ENCODE peak calls at places on chromosome 7, in six cellular contexts. P is T-helper 2 cell; G is A673; O is CD4-positive, alpha-beta memory T cell; F is fibroblast of the aortic adventitia; X is LoVo. Y is an unnamed sample.

GRCh38 chr7:3482147-3482921 is 181.3 kb downstream of the SDK1 start:
- DNase-seq in P (no peak), G (peak; percentile 71), O (no peak), F (peak; percentile 9), X (peak; percentile 37), Y (peak; percentile 59)

GRCh38 chr7:3573151-3573550 is 272.1 kb downstream of the SDK1 start:
- DNase-seq in P (no peak), G (no peak), O (no peak), F (no peak), X (no peak), Y (no peak)

GRCh38 chr7:97179454-97180104 is 62.1 kb downstream of the SDHAF3 start:
- DNase-seq in P (peak; percentile 10), G (peak; percentile 78), O (peak; percentile 49), F (peak; percentile 79), X (peak; percentile 58), Y (peak; percentile 37)

GRCh38 chr7:80385512-80385911 is 126.4 kb downstream of the GNAT3 start:
- DNase-seq in P (no peak), G (no peak), O (no peak), F (no peak), X (no peak), Y (peak; percentile 22)

GRCh38 chr7:2040893-2041270 is 191.9 kb downstream of the MAD1L1 start:
- DNase-seq in P (no peak), G (peak; percentile 91), O (no peak), F (no peak), X (no peak), Y (no peak)

GRCh38 chr7:151871189-151871735 is 5.7 kb downstream of the PRKAG2 start:
- DNase-seq in P (no peak), G (no peak), O (no peak), F (no peak), X (no peak), Y (no peak)

GRCh38 chr7:121273467-121274167 is 55.2 kb upstream of the WNT16 start:
- DNase-seq in P (no peak), G (no peak), O (no peak), F (peak; percentile 27), X (no peak), Y (no peak)

GRCh38 chr7:16984346-16984745 is 102.6 kb upstream of the AGR3 start:
- DNase-seq in P (no peak), G (peak; percentile 26), O (no peak), F (no peak), X (no peak), Y (no peak)

GRCh38 chr7:44104880-44105771 is 981 bp downstream of the AEBP1 start:
- DNase-seq in P (no peak), G (no peak), O (no peak), F (peak; percentile 76), X (no peak), Y (peak; percentile 34)

GRCh38 chr7:158824028-158824427 is 5.3 kb downstream of the ESYT2 start:
- DNase-seq in P (peak; percentile 39), G (no peak), O (peak; percentile 84), F (no peak), X (no peak), Y (peak; percentile 55)

GRCh38 chr7:68619476-68619875 is 978.8 kb upstream of the AUTS2 start:
- DNase-seq in P (no peak), G (peak; percentile 88), O (no peak), F (no peak), X (no peak), Y (no peak)

GRCh38 chr7:28955723-28956607 is 2.2 kb downstream of the TRIL start:
- DNase-seq in P (no peak), G (peak; percentile 78), O (no peak), F (peak; percentile 22), X (peak; percentile 63), Y (no peak)

GRCh38 chr7:130838738-130839137 is 104.7 kb upstream of the KLF14 start:
- DNase-seq in P (no peak), G (no peak), O (no peak), F (peak; percentile 89), X (peak; percentile 77), Y (peak; percentile 48)

GRCh38 chr7:378551-379455 is 88.8 kb downstream of the FOXL3 start:
- DNase-seq in P (no peak), G (no peak), O (no peak), F (no peak), X (no peak), Y (no peak)

GRCh38 chr7:45197461-45197860 is 39.9 kb downstream of the RAMP3 start:
- DNase-seq in P (no peak), G (no peak), O (no peak), F (no peak), X (no peak), Y (no peak)

GRCh38 chr7:92695308-92696261 is 105.4 kb upstream of the FAM133B start:
- DNase-seq in P (no peak), G (peak; percentile 93), O (no peak), F (peak; percentile 93), X (peak; percentile 94), Y (peak; percentile 62)

GRCh38 chr7:116593359-116594075 is 68.7 kb downstream of the CAV1 start:
- DNase-seq in P (no peak), G (no peak), O (no peak), F (no peak), X (peak; percentile 21), Y (no peak)

GRCh38 chr7:142319970-142320369 is 62.1 kb upstream of the PRSS58 start:
- DNase-seq in P (peak; percentile 34), G (no peak), O (peak; percentile 47), F (no peak), X (no peak), Y (no peak)

GRCh38 chr7:27606270-27607209 is 56.1 kb downstream of the HIBADH start:
- DNase-seq in P (no peak), G (no peak), O (no peak), F (peak; percentile 58), X (peak; percentile 89), Y (peak; percentile 43)

GRCh38 chr7:81684513-81685262 is 85.2 kb downstream of the HGF start:
- DNase-seq in P (no peak), G (peak; percentile 99), O (no peak), F (peak; percentile 100), X (peak; percentile 90), Y (peak; percentile 100)

GRCh38 chr7:33861947-33862346 is 43.4 kb upstream of the BMPER start:
- DNase-seq in P (no peak), G (no peak), O (no peak), F (no peak), X (no peak), Y (no peak)

GRCh38 chr7:7803597-7804229 is 85.3 kb upstream of the RPA3 start:
- DNase-seq in P (no peak), G (peak; percentile 49), O (no peak), F (no peak), X (no peak), Y (no peak)

GRCh38 chr7:82839555-82839954 is 323.1 kb downstream of the PCLO start:
- DNase-seq in P (no peak), G (peak; percentile 33), O (no peak), F (no peak), X (no peak), Y (no peak)

GRCh38 chr7:117667456-117667855 is 187.6 kb downstream of the CFTR start:
- DNase-seq in P (no peak), G (no peak), O (no peak), F (peak; percentile 6), X (no peak), Y (peak; percentile 20)

GRCh38 chr7:86958380-86958779 is 101.1 kb downstream of the ELAPOR2 start:
- DNase-seq in P (no peak), G (no peak), O (no peak), F (no peak), X (no peak), Y (no peak)

GRCh38 chr7:100589341-100589935 is 3.3 kb downstream of the FBXO24 start:
- DNase-seq in P (no peak), G (no peak), O (no peak), F (no peak), X (no peak), Y (no peak)

GRCh38 chr7:141585592-141586510 is 34.6 kb downstream of the AGK start:
- DNase-seq in P (no peak), G (peak; percentile 8), O (no peak), F (peak; percentile 77), X (peak; percentile 1), Y (peak; percentile 94)

GRCh38 chr7:148515728-148516715 is 74.5 kb upstream of the C7orf33 start:
- DNase-seq in P (no peak), G (no peak), O (no peak), F (no peak), X (no peak), Y (peak; percentile 28)

GRCh38 chr7:926061-927030 is 28.1 kb downstream of the ADAP1 start:
- DNase-seq in P (no peak), G (no peak), O (no peak), F (no peak), X (peak; percentile 60), Y (no peak)

GRCh38 chr7:11716185-11716584 is 115.8 kb downstream of the THSD7A start:
- DNase-seq in P (no peak), G (peak; percentile 14), O (no peak), F (peak; percentile 73), X (peak; percentile 62), Y (peak; percentile 36)

GRCh38 chr7:76037310-76037709 is 10.5 kb downstream of the STYXL1 start:
- DNase-seq in P (no peak), G (no peak), O (no peak), F (peak; percentile 39), X (no peak), Y (peak; percentile 76)

GRCh38 chr7:90723866-90724265 is 127.7 kb downstream of the CDK14 start:
- DNase-seq in P (no peak), G (no peak), O (no peak), F (no peak), X (no peak), Y (no peak)

GRCh38 chr7:142231716-142232115 is 26.1 kb downstream of the PRSS58 start:
- DNase-seq in P (no peak), G (peak; percentile 12), O (no peak), F (no peak), X (peak; percentile 9), Y (no peak)

GRCh38 chr7:111113263-111114017 is 22.5 kb downstream of the LRRN3 start:
- DNase-seq in P (no peak), G (peak; percentile 30), O (no peak), F (peak; percentile 79), X (no peak), Y (no peak)

GRCh38 chr7:112981966-112982365 is 104.7 kb downstream of the GPR85 start:
- DNase-seq in P (no peak), G (no peak), O (no peak), F (peak; percentile 38), X (no peak), Y (no peak)

GRCh38 chr7:18866359-18867036 is 250.9 kb downstream of the TWIST1 start:
- DNase-seq in P (no peak), G (peak; percentile 86), O (no peak), F (peak; percentile 100), X (no peak), Y (peak; percentile 99)